ENCODE peak calls at places on chromosomes 4 and X, in eight cellular contexts. L is CD8-positive, alpha-beta T cell; C is spleen; T is iPS DF 6.9; B is AG10803; J is heart right ventricle; P is lower lobe of right lung; N is uterus. Z is an unnamed sample.

GRCh38 chrX:76148753-76149152 is 24.1 kb upstream of the PBDC1 start:
- DNase-seq in L (peak), C (peak), T (no peak), B (peak), J (peak), P (no peak), N (peak), Z (no peak)

GRCh38 chrX:20742106-20742505 is 475.4 kb upstream of the RPS6KA3 start:
- DNase-seq in L (no peak), C (no peak), T (no peak), B (peak), J (no peak), P (no peak), N (no peak), Z (no peak)

GRCh38 chrX:39642071-39642470 is 455.7 kb downstream of the BCOR start:
- DNase-seq in L (no peak), C (no peak), T (no peak), B (no peak), J (peak), P (no peak), N (no peak), Z (no peak)

GRCh38 chrX:47278684-47279083 is 45.9 kb downstream of the USP11 start:
- DNase-seq in L (no peak), C (no peak), T (no peak), B (peak), J (no peak), P (no peak), N (no peak), Z (no peak)

GRCh38 chrX:40845331-40845911 is 110.1 kb upstream of the MED14 start:
- DNase-seq in L (no peak), C (no peak), T (no peak), B (peak), J (no peak), P (no peak), N (peak), Z (no peak)

GRCh38 chr4:79049840-79050520 is 110.7 kb upstream of the PAQR3 start:
- DNase-seq in L (no peak), C (no peak), T (no peak), B (no peak), J (no peak), P (no peak), N (no peak), Z (no peak)

GRCh38 chrX:24283122-24283789 is 30.6 kb downstream of the SUPT20HL2 start:
- DNase-seq in L (no peak), C (no peak), T (no peak), B (no peak), J (no peak), P (no peak), N (peak), Z (no peak)

GRCh38 chrX:142359359-142359758 is 154.3 kb upstream of the MAGEC2 start:
- DNase-seq in L (no peak), C (no peak), T (no peak), B (no peak), J (no peak), P (no peak), N (no peak), Z (no peak)

GRCh38 chr4:123495530-123495929 is 98.9 kb downstream of the SPRY1 start:
- DNase-seq in L (no peak), C (no peak), T (no peak), B (no peak), J (no peak), P (no peak), N (no peak), Z (no peak)

GRCh38 chr4:7781993-7782392 is 157.7 kb downstream of the AFAP1 start:
- DNase-seq in L (no peak), C (peak), T (no peak), B (no peak), J (no peak), P (peak), N (no peak), Z (no peak)

GRCh38 chrX:37986893-37987292 is 19.5 kb upstream of the SYTL5 start:
- DNase-seq in L (no peak), C (no peak), T (no peak), B (peak), J (no peak), P (no peak), N (no peak), Z (no peak)

GRCh38 chrX:103442536-103442901 is 66.2 kb downstream of the BEX3 start:
- DNase-seq in L (no peak), C (no peak), T (no peak), B (peak), J (no peak), P (no peak), N (no peak), Z (no peak)

GRCh38 chr4:140019619-140020367 is 134.2 kb downstream of the MAML3 start:
- DNase-seq in L (no peak), C (no peak), T (no peak), B (no peak), J (no peak), P (no peak), N (no peak), Z (no peak)

GRCh38 chr4:83851261-83852084 is 315.6 kb downstream of the GPAT3 start:
- DNase-seq in L (no peak), C (no peak), T (peak), B (peak), J (no peak), P (no peak), N (no peak), Z (peak)

GRCh38 chrX:124239324-124239723 is 93.1 kb upstream of the TEX13D start:
- DNase-seq in L (no peak), C (no peak), T (no peak), B (no peak), J (no peak), P (no peak), N (no peak), Z (no peak)

GRCh38 chr4:151417164-151417571 is 8.2 kb downstream of the FHIP1A start:
- DNase-seq in L (no peak), C (no peak), T (no peak), B (no peak), J (no peak), P (no peak), N (no peak), Z (no peak)

GRCh38 chr4:27692098-27692679 is 831.5 kb downstream of the STIM2 start:
- DNase-seq in L (no peak), C (peak), T (peak), B (peak), J (no peak), P (no peak), N (no peak), Z (peak)

GRCh38 chrX:31245714-31246113 is 173.9 kb upstream of the FTHL17 start:
- DNase-seq in L (no peak), C (no peak), T (no peak), B (no peak), J (no peak), P (no peak), N (no peak), Z (no peak)

GRCh38 chr4:152265149-152265621 is 270.7 kb downstream of the FBXW7 start:
- DNase-seq in L (no peak), C (no peak), T (no peak), B (peak), J (no peak), P (no peak), N (no peak), Z (no peak)

GRCh38 chr4:118821590-118822293 is 14.2 kb downstream of the SEC24D start:
- DNase-seq in L (no peak), C (no peak), T (no peak), B (no peak), J (no peak), P (no peak), N (no peak), Z (no peak)

GRCh38 chr4:105473340-105474109 is at the start of gene PPA2:
- DNase-seq in L (peak), C (peak), T (peak), B (peak), J (peak), P (peak), N (peak), Z (peak)

GRCh38 chr4:54227261-54228063 is 1.6 kb upstream of the PDGFRA start:
- DNase-seq in L (no peak), C (no peak), T (no peak), B (peak), J (peak), P (peak), N (peak), Z (no peak)

GRCh38 chr4:89307446-89308160 is at the start of gene GPRIN3:
- DNase-seq in L (peak), C (peak), T (no peak), B (peak), J (peak), P (peak), N (peak), Z (no peak)

GRCh38 chrX:137482136-137482535 is 83.8 kb upstream of the ZIC3 start:
- DNase-seq in L (no peak), C (no peak), T (no peak), B (no peak), J (no peak), P (no peak), N (no peak), Z (no peak)

GRCh38 chr4:6394671-6395081 is 77.7 kb downstream of the PPP2R2C start:
- DNase-seq in L (no peak), C (no peak), T (no peak), B (no peak), J (no peak), P (no peak), N (no peak), Z (no peak)

GRCh38 chrX:153433781-153434285 is 12.0 kb downstream of the TREX2 start:
- DNase-seq in L (no peak), C (no peak), T (no peak), B (no peak), J (no peak), P (no peak), N (no peak), Z (no peak)
- H3K4me3 ChIP-seq in L (no peak), C (no peak), T (no peak), B (no peak), J (no peak), P (no peak), N (no peak), Z (no peak)

DNA sequence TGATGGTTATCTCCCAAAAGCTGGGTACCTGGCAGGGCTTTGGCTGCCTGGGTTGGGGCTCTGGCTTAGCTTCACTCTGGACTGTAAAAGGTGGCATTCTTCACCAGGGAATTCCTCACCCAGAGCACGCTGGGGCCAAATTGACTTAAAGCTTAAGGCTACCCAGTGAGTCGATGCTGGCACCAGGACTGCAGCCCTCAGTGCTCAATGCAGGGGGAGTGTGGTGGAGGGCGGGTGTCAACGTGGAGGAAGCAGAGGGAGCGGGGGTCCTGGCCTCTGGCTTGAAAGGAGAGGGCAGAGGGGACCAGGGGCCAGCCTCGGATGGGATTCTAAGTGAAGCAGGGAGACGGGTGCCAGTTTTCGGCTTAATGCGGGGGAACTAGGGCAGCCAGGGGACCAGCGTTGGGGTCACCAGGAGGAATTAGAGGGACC is 446 bp upstream of the FAM50A start:
- DNase-seq in L (no peak), C (no peak), T (no peak), B (no peak), J (no peak), P (no peak), N (no peak), Z (no peak)
- H3K4me3 ChIP-seq in L (no peak), C (no peak), T (peak), B (peak), J (peak), P (peak), N (no peak), Z (no peak)

DNA sequence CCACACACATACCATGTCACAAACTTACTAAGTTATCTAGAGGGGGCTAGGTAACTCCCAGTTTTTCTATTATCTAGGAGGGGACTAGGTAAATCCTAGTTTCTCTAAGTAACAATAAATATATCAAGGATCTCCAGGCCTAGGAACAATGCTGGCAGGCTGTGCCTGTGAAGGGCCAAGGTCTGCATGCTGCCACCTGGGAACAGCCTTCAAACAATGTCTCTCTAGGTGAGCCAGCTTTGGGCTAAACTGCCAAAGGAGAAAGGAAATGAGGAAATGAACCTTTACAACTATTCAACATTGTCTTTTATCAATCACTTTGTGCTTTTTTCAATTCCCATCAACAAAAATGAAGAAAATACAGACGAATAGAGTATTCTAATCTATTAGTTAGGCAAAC is 23.2 kb downstream of the NAF1 start:
- DNase-seq in L (no peak), C (no peak), T (no peak), B (no peak), J (no peak), P (no peak), N (no peak), Z (no peak)
- H3K4me3 ChIP-seq in L (no peak), C (no peak), T (no peak), B (no peak), J (no peak), P (no peak), N (no peak), Z (no peak)

DNA sequence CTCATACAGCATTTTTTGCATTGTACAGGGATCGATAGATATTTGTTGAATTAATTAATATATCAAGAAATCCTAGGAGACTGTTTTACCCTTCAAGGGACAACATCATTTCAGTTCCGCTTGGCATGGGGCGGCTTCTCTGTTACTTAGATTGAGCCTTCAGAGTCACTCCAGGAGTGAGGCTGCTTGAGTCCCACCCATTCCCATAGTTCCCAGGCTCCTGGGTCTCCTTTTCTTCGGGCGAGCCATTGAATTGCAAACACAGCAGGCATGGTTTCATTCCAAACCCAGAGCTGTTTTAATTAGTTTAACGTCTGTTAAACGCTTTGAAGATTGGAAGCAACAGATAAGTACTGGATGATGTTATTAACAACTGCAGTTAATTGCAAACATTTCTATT is 590 bp upstream of the EDA start:
- DNase-seq in L (no peak), C (no peak), T (no peak), B (no peak), J (no peak), P (no peak), N (no peak), Z (no peak)
- H3K4me3 ChIP-seq in L (no peak), C (peak), T (no peak), B (no peak), J (peak), P (peak), N (peak), Z (peak)

DNA sequence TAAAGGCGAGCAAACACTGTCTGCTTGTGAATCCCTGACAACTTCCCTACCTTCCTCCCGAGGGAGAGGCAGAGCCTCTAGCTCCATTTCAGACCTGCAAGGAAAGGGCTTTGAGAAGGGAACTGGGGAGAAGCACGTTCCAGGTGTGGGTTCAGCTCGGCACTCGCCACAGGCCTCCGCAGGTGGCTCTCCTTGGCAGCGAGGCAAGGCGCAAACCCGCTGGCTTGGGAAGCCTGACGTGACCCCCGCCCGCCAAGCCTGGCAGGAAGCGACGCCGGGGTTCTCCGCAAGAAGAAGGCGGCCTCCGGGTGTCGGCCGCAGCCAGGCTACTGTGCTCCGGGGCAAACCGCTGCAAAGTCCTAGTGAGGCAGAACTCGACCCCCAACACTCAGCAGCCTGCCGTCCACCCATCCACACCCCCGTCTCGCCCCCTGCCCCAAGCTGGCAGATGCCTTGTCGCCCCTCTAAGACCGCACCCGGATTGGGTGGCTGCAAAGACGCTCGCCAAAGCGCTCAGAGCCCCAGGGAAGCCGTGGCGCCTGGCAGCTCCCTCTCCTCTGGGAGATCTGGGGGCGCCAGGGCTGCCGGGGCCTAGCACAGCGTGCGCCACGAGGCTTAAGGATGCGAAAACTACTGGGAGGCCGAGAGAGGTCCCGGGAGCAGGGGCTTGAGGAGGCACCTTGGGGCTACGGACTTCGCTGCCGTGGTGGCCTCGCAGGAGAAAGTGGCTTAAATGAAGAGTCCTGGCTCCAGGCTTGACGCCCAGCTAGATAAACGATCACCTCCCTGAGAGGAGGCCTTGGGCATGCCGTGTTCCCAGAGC is 21.8 kb downstream of the NKX3-2 start:
- DNase-seq in L (no peak), C (peak), T (no peak), B (no peak), J (no peak), P (no peak), N (no peak), Z (no peak)
- H3K4me3 ChIP-seq in L (no peak), C (peak), T (peak), B (no peak), J (peak), P (no peak), N (no peak), Z (no peak)

GRCh38 chr4:110620352-110621327 is 2.2 kb downstream of the PITX2 start:
- DNase-seq in L (no peak), C (peak), T (no peak), B (no peak), J (no peak), P (no peak), N (no peak), Z (no peak)

GRCh38 chr4:110619401-110620247 is 3.3 kb downstream of the PITX2 start:
- DNase-seq in L (no peak), C (no peak), T (no peak), B (no peak), J (no peak), P (no peak), N (no peak), Z (no peak)

GRCh38 chr4:110621839-110622751 is 782 bp downstream of the PITX2 start:
- DNase-seq in L (no peak), C (no peak), T (no peak), B (no peak), J (no peak), P (no peak), N (no peak), Z (no peak)

GRCh38 chr4:110622841-110623709 is at the start of gene PITX2:
- DNase-seq in L (no peak), C (peak), T (no peak), B (peak), J (peak), P (peak), N (peak), Z (peak)

DNA sequence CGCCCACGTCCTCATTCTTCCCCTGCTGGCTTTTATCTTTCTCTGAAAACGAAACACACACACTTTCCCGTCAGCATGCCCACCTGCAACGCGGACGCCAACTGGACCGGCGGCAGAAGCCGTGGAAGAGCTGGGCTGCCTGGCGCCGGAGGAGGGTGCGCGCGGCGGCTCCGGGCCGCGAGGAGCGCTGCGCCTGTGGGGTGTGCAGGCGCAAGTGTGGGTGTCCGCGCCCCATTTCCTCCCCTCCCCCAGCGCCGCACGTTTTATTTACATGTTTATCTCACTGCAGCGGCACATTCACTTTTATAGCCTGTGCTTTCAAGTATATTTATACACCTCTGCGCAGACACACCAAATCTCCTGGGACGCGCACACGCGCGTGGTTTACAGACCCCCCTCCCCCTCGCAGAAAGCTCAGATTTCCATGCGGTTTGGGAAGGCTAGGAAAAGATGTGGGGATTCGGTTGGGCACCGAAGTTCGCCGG is 1.5 kb downstream of the PITX2 start:
- DNase-seq in L (no peak), C (no peak), T (no peak), B (no peak), J (no peak), P (no peak), N (no peak), Z (no peak)
- H3K4me3 ChIP-seq in L (peak), C (no peak), T (peak), B (no peak), J (peak), P (peak), N (no peak), Z (no peak)

DNA sequence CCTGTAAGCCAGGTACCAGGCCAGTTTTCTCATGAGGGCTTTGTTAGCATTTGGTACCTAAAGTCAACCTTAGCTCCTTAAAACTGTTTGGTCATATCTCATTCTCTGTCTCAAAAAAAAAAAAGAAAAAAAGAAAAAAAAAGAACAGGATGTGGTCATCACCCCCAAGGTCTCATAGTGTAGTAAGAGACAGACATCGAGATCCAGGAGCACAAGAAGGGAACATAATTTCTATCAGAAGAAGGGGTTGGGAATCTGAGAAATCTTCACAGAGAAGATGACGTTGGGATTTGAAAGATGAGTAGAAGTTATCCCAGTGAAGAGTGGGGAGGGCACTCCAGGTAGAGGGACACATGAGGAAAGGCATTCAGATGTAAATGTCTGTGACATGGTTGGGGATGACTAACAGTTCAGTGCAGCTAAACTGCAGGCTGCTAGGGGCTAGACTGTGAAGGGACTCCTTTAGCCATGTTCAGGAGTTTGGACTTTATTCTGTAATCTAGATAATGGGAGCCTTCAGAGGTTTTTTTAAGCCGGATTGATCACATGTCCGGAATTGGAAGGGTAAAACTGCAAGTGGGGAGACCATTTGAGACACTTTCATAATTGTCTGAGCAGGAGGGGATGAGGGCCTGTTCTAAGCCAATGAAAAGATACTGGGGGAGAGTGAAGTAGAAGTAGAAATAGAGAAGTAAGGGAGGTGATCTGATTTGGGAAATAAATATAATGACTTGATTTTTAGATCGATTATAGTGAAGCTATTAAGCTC is 26.9 kb upstream of the GJB1 start:
- DNase-seq in L (peak), C (no peak), T (no peak), B (no peak), J (no peak), P (no peak), N (no peak), Z (no peak)
- H3K4me3 ChIP-seq in L (peak), C (peak), T (no peak), B (no peak), J (no peak), P (peak), N (no peak), Z (no peak)

GRCh38 chr4:145525291-145525740 is 43.7 kb downstream of the SMAD1 start:
- DNase-seq in L (no peak), C (no peak), T (no peak), B (no peak), J (no peak), P (no peak), N (no peak), Z (no peak)
- H3K4me3 ChIP-seq in L (no peak), C (no peak), T (no peak), B (no peak), J (no peak), P (no peak), N (no peak), Z (no peak)

Z was measured in HCT116.